ENCODE peak calls at places on chromosomes 3 and 15, in six cellular contexts. One of them, this sample, is unnamed.

GRCh38 chr3:128319741-128320141 is 146.9 kb downstream of the DNAJB8 start:
- DNase-seq in endothelial cell: no peak
- DNase-seq in GM12891: no peak
- DNase-seq in NCI-H1417: peak
- DNase-seq in Calu3: no peak
- DNase-seq in epithelial cell of prostate: no peak
- DNase-seq in this sample: no peak

GRCh38 chr3:183586477-183586876 is 31.0 kb upstream of the KLHL6 start:
- DNase-seq in endothelial cell: no peak
- DNase-seq in GM12891: no peak
- DNase-seq in NCI-H1417: no peak
- DNase-seq in Calu3: no peak
- DNase-seq in epithelial cell of prostate: no peak
- DNase-seq in this sample: no peak

GRCh38 chr15:89320200-89320599 is 14.4 kb downstream of the POLG start:
- DNase-seq in endothelial cell: no peak
- DNase-seq in GM12891: no peak
- DNase-seq in NCI-H1417: no peak
- DNase-seq in Calu3: no peak
- DNase-seq in epithelial cell of prostate: no peak
- DNase-seq in this sample: no peak

GRCh38 chr3:112304611-112305010 is 10.6 kb upstream of the SLC9C1 start:
- DNase-seq in endothelial cell: peak
- DNase-seq in GM12891: no peak
- DNase-seq in NCI-H1417: no peak
- DNase-seq in Calu3: no peak
- DNase-seq in epithelial cell of prostate: no peak
- DNase-seq in this sample: no peak

GRCh38 chr3:59308001-59308400 is 258.2 kb upstream of the CFAP20DC start:
- DNase-seq in endothelial cell: no peak
- DNase-seq in GM12891: no peak
- DNase-seq in NCI-H1417: peak
- DNase-seq in Calu3: no peak
- DNase-seq in epithelial cell of prostate: no peak
- DNase-seq in this sample: no peak

GRCh38 chr3:52682016-52682415 is 3.7 kb downstream of the PBRM1 start:
- DNase-seq in endothelial cell: no peak
- DNase-seq in GM12891: no peak
- DNase-seq in NCI-H1417: no peak
- DNase-seq in Calu3: peak
- DNase-seq in epithelial cell of prostate: no peak
- DNase-seq in this sample: peak

GRCh38 chr3:78994174-78995027 is 773.4 kb downstream of the ROBO1 start:
- DNase-seq in endothelial cell: no peak
- DNase-seq in GM12891: no peak
- DNase-seq in NCI-H1417: peak
- DNase-seq in Calu3: no peak
- DNase-seq in epithelial cell of prostate: no peak
- DNase-seq in this sample: no peak

GRCh38 chr15:52183562-52184173 is 7.5 kb downstream of the GNB5 start:
- DNase-seq in endothelial cell: peak
- DNase-seq in GM12891: no peak
- DNase-seq in NCI-H1417: no peak
- DNase-seq in Calu3: peak
- DNase-seq in epithelial cell of prostate: no peak
- DNase-seq in this sample: no peak

GRCh38 chr3:42179110-42179725 is 86.8 kb downstream of the CCK start:
- DNase-seq in endothelial cell: no peak
- DNase-seq in GM12891: no peak
- DNase-seq in NCI-H1417: no peak
- DNase-seq in Calu3: peak
- DNase-seq in epithelial cell of prostate: peak
- DNase-seq in this sample: peak

GRCh38 chr3:112973325-112974177 is 1.4 kb downstream of the CD200R1 start:
- DNase-seq in endothelial cell: no peak
- DNase-seq in GM12891: no peak
- DNase-seq in NCI-H1417: peak
- DNase-seq in Calu3: no peak
- DNase-seq in epithelial cell of prostate: no peak
- DNase-seq in this sample: no peak

GRCh38 chr3:156024904-156025303 is 95.5 kb upstream of the KCNAB1 start:
- DNase-seq in endothelial cell: no peak
- DNase-seq in GM12891: no peak
- DNase-seq in NCI-H1417: no peak
- DNase-seq in Calu3: no peak
- DNase-seq in epithelial cell of prostate: no peak
- DNase-seq in this sample: no peak

GRCh38 chr3:4981688-4982494 is 2.7 kb downstream of the BHLHE40 start:
- DNase-seq in endothelial cell: peak
- DNase-seq in GM12891: no peak
- DNase-seq in NCI-H1417: peak
- DNase-seq in Calu3: no peak
- DNase-seq in epithelial cell of prostate: no peak
- DNase-seq in this sample: no peak

GRCh38 chr3:74410276-74410941 is 204.1 kb downstream of the CNTN3 start:
- DNase-seq in endothelial cell: no peak
- DNase-seq in GM12891: no peak
- DNase-seq in NCI-H1417: peak
- DNase-seq in Calu3: no peak
- DNase-seq in epithelial cell of prostate: no peak
- DNase-seq in this sample: no peak

GRCh38 chr15:60804986-60805949 is 326.3 kb upstream of the ICE2 start:
- DNase-seq in endothelial cell: peak
- DNase-seq in GM12891: no peak
- DNase-seq in NCI-H1417: peak
- DNase-seq in Calu3: no peak
- DNase-seq in epithelial cell of prostate: no peak
- DNase-seq in this sample: no peak

GRCh38 chr15:91228890-91229289 is 128.8 kb downstream of the SV2B start:
- DNase-seq in endothelial cell: no peak
- DNase-seq in GM12891: no peak
- DNase-seq in NCI-H1417: no peak
- DNase-seq in Calu3: no peak
- DNase-seq in epithelial cell of prostate: no peak
- DNase-seq in this sample: no peak

GRCh38 chr15:85646538-85647091 is 148.1 kb downstream of the KLHL25 start:
- DNase-seq in endothelial cell: no peak
- DNase-seq in GM12891: no peak
- DNase-seq in NCI-H1417: no peak
- DNase-seq in Calu3: no peak
- DNase-seq in epithelial cell of prostate: no peak
- DNase-seq in this sample: no peak

GRCh38 chr3:138493804-138494606 is 59.6 kb downstream of the ESYT3 start:
- DNase-seq in endothelial cell: no peak
- DNase-seq in GM12891: no peak
- DNase-seq in NCI-H1417: no peak
- DNase-seq in Calu3: no peak
- DNase-seq in epithelial cell of prostate: peak
- DNase-seq in this sample: no peak

GRCh38 chr3:72721696-72722381 is 126.4 kb downstream of the SHQ1 start:
- DNase-seq in endothelial cell: no peak
- DNase-seq in GM12891: no peak
- DNase-seq in NCI-H1417: peak
- DNase-seq in Calu3: no peak
- DNase-seq in epithelial cell of prostate: no peak
- DNase-seq in this sample: no peak

GRCh38 chr3:145750657-145751056 is 410.3 kb downstream of the PLOD2 start:
- DNase-seq in endothelial cell: no peak
- DNase-seq in GM12891: no peak
- DNase-seq in NCI-H1417: no peak
- DNase-seq in Calu3: no peak
- DNase-seq in epithelial cell of prostate: no peak
- DNase-seq in this sample: no peak

GRCh38 chr3:106717178-106717780 is 660.0 kb upstream of the CCDC54 start:
- DNase-seq in endothelial cell: no peak
- DNase-seq in GM12891: no peak
- DNase-seq in NCI-H1417: no peak
- DNase-seq in Calu3: no peak
- DNase-seq in epithelial cell of prostate: no peak
- DNase-seq in this sample: no peak

GRCh38 chr3:188595890-188596376 is 442.0 kb downstream of the LPP start:
- DNase-seq in endothelial cell: no peak
- DNase-seq in GM12891: no peak
- DNase-seq in NCI-H1417: no peak
- DNase-seq in Calu3: no peak
- DNase-seq in epithelial cell of prostate: no peak
- DNase-seq in this sample: no peak

GRCh38 chr15:59160880-59161593 is 45.6 kb upstream of the LDHAL6B start:
- DNase-seq in endothelial cell: peak
- DNase-seq in GM12891: no peak
- DNase-seq in NCI-H1417: peak
- DNase-seq in Calu3: peak
- DNase-seq in epithelial cell of prostate: no peak
- DNase-seq in this sample: peak

GRCh38 chr3:193030276-193030675 is 112.6 kb upstream of the MB21D2 start:
- DNase-seq in endothelial cell: no peak
- DNase-seq in GM12891: no peak
- DNase-seq in NCI-H1417: peak
- DNase-seq in Calu3: no peak
- DNase-seq in epithelial cell of prostate: no peak
- DNase-seq in this sample: no peak

GRCh38 chr3:126107960-126108688 is 24.2 kb upstream of the SLC41A3 start:
- DNase-seq in endothelial cell: no peak
- DNase-seq in GM12891: no peak
- DNase-seq in NCI-H1417: no peak
- DNase-seq in Calu3: no peak
- DNase-seq in epithelial cell of prostate: no peak
- DNase-seq in this sample: no peak

GRCh38 chr15:42650208-42651066 is 75.0 kb downstream of the STARD9 start:
- DNase-seq in endothelial cell: peak
- DNase-seq in GM12891: peak
- DNase-seq in NCI-H1417: peak
- DNase-seq in Calu3: peak
- DNase-seq in epithelial cell of prostate: peak
- DNase-seq in this sample: peak

GRCh38 chr3:125148836-125149235 is 63.7 kb downstream of the SLC12A8 start:
- DNase-seq in endothelial cell: no peak
- DNase-seq in GM12891: no peak
- DNase-seq in NCI-H1417: no peak
- DNase-seq in Calu3: no peak
- DNase-seq in epithelial cell of prostate: no peak
- DNase-seq in this sample: no peak

GRCh38 chr15:95832655-95833054 is 497.8 kb upstream of the NR2F2 start:
- DNase-seq in endothelial cell: no peak
- DNase-seq in GM12891: no peak
- DNase-seq in NCI-H1417: peak
- DNase-seq in Calu3: no peak
- DNase-seq in epithelial cell of prostate: no peak
- DNase-seq in this sample: no peak

GRCh38 chr3:168876346-168877035 is 780.8 kb upstream of the GOLIM4 start:
- DNase-seq in endothelial cell: peak
- DNase-seq in GM12891: no peak
- DNase-seq in NCI-H1417: peak
- DNase-seq in Calu3: no peak
- DNase-seq in epithelial cell of prostate: no peak
- DNase-seq in this sample: no peak

GRCh38 chr15:52011711-52012144 is 7.3 kb upstream of the MAPK6 start:
- DNase-seq in endothelial cell: peak
- DNase-seq in GM12891: no peak
- DNase-seq in NCI-H1417: peak
- DNase-seq in Calu3: no peak
- DNase-seq in epithelial cell of prostate: no peak
- DNase-seq in this sample: no peak

This sample was measured in Caco-2.